ENCODE peak calls at places on chromosome 20, in ten cellular contexts. Q is stimulated activated CD8-positive, alpha-beta memory T cell treated with anti-CD3 and anti-CD28 coated beads, Interleukin-7, amount 100 ng/mL, for 1 hour; I is stimulated activated CD4-positive, alpha-beta T cell treated with anti-CD3 and anti-CD28 coated beads, Interleukin-4, amount 100 ng/mL, for 1 hour; V is Calu3; Z is HTR-8/SVneo; M is GM03348; R is EH; X is RCC 7860; B is fibroblast of mammary gland; O is iris pigment epithelial cell. G is an unnamed sample.

GRCh38 chr20:10185741-10186558 is 32.7 kb upstream of the SNAP25 start:
- DNase-seq in M (no peak), X (no peak), V (peak; percentile 26), O (no peak), I (no peak), B (peak; percentile 39), Z (no peak), R (no peak), Q (no peak), G (no peak)

GRCh38 chr20:62741701-62742491 is 33.3 kb downstream of the NTSR1 start:
- DNase-seq in Q (no peak), X (no peak), I (no peak), V (no peak), B (no peak), R (no peak), O (no peak), Z (no peak), M (no peak), G (no peak)

GRCh38 chr20:44137210-44137781 is 49.7 kb downstream of the JPH2 start:
- DNase-seq in Q (no peak), I (no peak), R (peak; percentile 94), M (peak; percentile 71), Z (peak; percentile 74), X (no peak), B (no peak), O (peak; percentile 20), V (no peak), G (peak; percentile 82)

GRCh38 chr20:50416269-50416863 is 93.8 kb upstream of the PTPN1 start:
- DNase-seq in V (no peak), O (no peak), M (no peak), B (no peak), R (no peak), I (no peak), Z (no peak), Q (no peak), X (no peak), G (no peak)

GRCh38 chr20:9506964-9507369 is 7.4 kb upstream of the LAMP5 start:
- DNase-seq in R (no peak), V (no peak), M (no peak), B (no peak), O (no peak), Z (no peak), X (no peak), Q (no peak), I (no peak), G (peak; percentile 74)

GRCh38 chr20:49432562-49432961 is 49.9 kb downstream of the KCNB1 start:
- DNase-seq in V (no peak), R (no peak), B (no peak), I (no peak), Z (no peak), O (no peak), Q (no peak), X (no peak), M (no peak), G (no peak)

GRCh38 chr20:1567392-1568165 is 10.1 kb upstream of the SIRPD start:
- DNase-seq in B (peak; percentile 70), R (peak; percentile 68), X (peak; percentile 94), M (peak; percentile 50), I (no peak), O (peak; percentile 41), V (no peak), Z (peak; percentile 81), Q (no peak), G (peak; percentile 16)

GRCh38 chr20:11158146-11158545 is 484.3 kb upstream of the JAG1 start:
- DNase-seq in X (no peak), V (no peak), I (no peak), Z (no peak), O (no peak), R (no peak), Q (no peak), M (no peak), B (no peak), G (no peak)

GRCh38 chr20:11917663-11918062 is at the start of gene BTBD3:
- DNase-seq in V (no peak), B (peak; percentile 76), R (peak; percentile 52), O (peak; percentile 82), I (no peak), Z (no peak), X (no peak), M (peak; percentile 56), Q (no peak), G (peak; percentile 12)

GRCh38 chr20:44038681-44039123 is 124.0 kb downstream of the TOX2 start:
- DNase-seq in R (no peak), Q (no peak), X (no peak), O (no peak), Z (no peak), V (no peak), M (peak; percentile 46), I (no peak), B (peak; percentile 10), G (no peak)

GRCh38 chr20:44073011-44073674 is 113.8 kb downstream of the JPH2 start:
- DNase-seq in Q (no peak), Z (no peak), B (no peak), X (no peak), R (no peak), O (no peak), V (no peak), I (no peak), M (no peak), G (no peak)

GRCh38 chr20:47453167-47453782 is 48.4 kb upstream of the NCOA3 start:
- DNase-seq in I (peak; percentile 9), B (peak; percentile 96), R (peak; percentile 97), Q (no peak), X (peak; percentile 94), Z (no peak), V (peak; percentile 65), M (peak; percentile 70), O (peak; percentile 93), G (no peak)

GRCh38 chr20:15654208-15654649 is 919.0 kb downstream of the KIF16B start:
- DNase-seq in V (peak; percentile 13), R (peak; percentile 75), Q (no peak), X (peak; percentile 22), O (peak; percentile 51), M (peak; percentile 24), I (no peak), B (peak; percentile 52), Z (no peak), G (peak; percentile 63)

GRCh38 chr20:49276895-49277785 is 717 bp downstream of the ZNFX1 start:
- DNase-seq in R (no peak), Q (peak; percentile 13), O (no peak), I (peak; percentile 55), X (no peak), M (peak; percentile 33), Z (peak; percentile 52), B (no peak), V (no peak), G (peak; percentile 74)

GRCh38 chr20:15476781-15477180 is 1096.5 kb downstream of the KIF16B start:
- DNase-seq in B (no peak), V (no peak), I (no peak), M (no peak), O (no peak), Q (no peak), R (no peak), X (no peak), Z (no peak), G (no peak)

GRCh38 chr20:20457392-20458126 is 89.7 kb downstream of the INSM1 start:
- DNase-seq in O (peak; percentile 30), B (peak; percentile 56), M (no peak), Q (no peak), Z (no peak), R (peak; percentile 43), I (no peak), V (no peak), X (no peak), G (no peak)

GRCh38 chr20:44159711-44160110 is 27.3 kb downstream of the JPH2 start:
- DNase-seq in M (no peak), V (no peak), X (no peak), O (no peak), B (no peak), Q (no peak), R (no peak), Z (no peak), I (no peak), G (no peak)

GRCh38 chr20:2652724-2653510 is 485 bp downstream of the NOP56 start:
- DNase-seq in V (no peak), Q (no peak), R (peak; percentile 16), X (peak; percentile 5), I (peak; percentile 60), O (peak; percentile 15), Z (no peak), B (no peak), M (peak; percentile 62), G (peak; percentile 72)

GRCh38 chr20:43680976-43681375 is 14.1 kb downstream of the MYBL2 start:
- DNase-seq in I (no peak), B (peak; percentile 66), Z (no peak), R (peak; percentile 29), X (no peak), V (no peak), Q (no peak), O (no peak), M (peak; percentile 42), G (peak; percentile 2)